ENCODE peak calls at places on chromosomes 4 and X, in four cellular contexts. B, I, Y and N are unnamed samples.

GRCh38 chr4:83618991-83619390 is 83.1 kb downstream of the GPAT3 start:
- DNase-seq in B (no peak), I (peak), Y (no peak), N (no peak)

GRCh38 chrX:28659269-28659668 is 72.0 kb downstream of the IL1RAPL1 start:
- DNase-seq in B (no peak), I (no peak), Y (no peak), N (no peak)

GRCh38 chr4:143341186-143341755 is 4.6 kb downstream of the GAB1 start:
- DNase-seq in B (no peak), I (no peak), Y (no peak), N (no peak)

GRCh38 chr4:157151711-157152110 is 68.8 kb upstream of the GRIA2 start:
- DNase-seq in B (no peak), I (no peak), Y (no peak), N (peak)

GRCh38 chr4:58502839-58503238 is 1392.7 kb upstream of the IGFBP7 start:
- DNase-seq in B (no peak), I (no peak), Y (no peak), N (no peak)

GRCh38 chrX:13432376-13432775 is 112.5 kb upstream of the ATXN3L start:
- DNase-seq in B (no peak), I (peak), Y (peak), N (peak)

GRCh38 chrX:130975947-130976346 is 72.9 kb upstream of the ENOX2 start:
- DNase-seq in B (no peak), I (peak), Y (peak), N (no peak)

GRCh38 chr4:85370400-85371032 is 104.4 kb upstream of the ARHGAP24 start:
- DNase-seq in B (peak), I (peak), Y (peak), N (no peak)

GRCh38 chr4:113641025-113641431 is 120.5 kb downstream of the CAMK2D start:
- DNase-seq in B (no peak), I (no peak), Y (no peak), N (no peak)

GRCh38 chr4:7792616-7793015 is 147.0 kb downstream of the AFAP1 start:
- DNase-seq in B (no peak), I (no peak), Y (no peak), N (no peak)

GRCh38 chr4:2797545-2798305 is 4.8 kb downstream of the SH3BP2 start:
- DNase-seq in B (peak), I (no peak), Y (no peak), N (no peak)

GRCh38 chr4:11590132-11590531 is 161.4 kb upstream of the HS3ST1 start:
- DNase-seq in B (no peak), I (no peak), Y (no peak), N (peak)

GRCh38 chrX:40371376-40371775 is 209.4 kb upstream of the ATP6AP2 start:
- DNase-seq in B (no peak), I (no peak), Y (no peak), N (no peak)

GRCh38 chrX:73446831-73447230 is at the start of gene CDX4:
- DNase-seq in B (no peak), I (no peak), Y (no peak), N (no peak)

GRCh38 chrX:40146471-40147398 is 49.0 kb upstream of the BCOR start:
- DNase-seq in B (no peak), I (peak), Y (peak), N (no peak)

GRCh38 chr4:37908488-37909343 is 17.8 kb downstream of the TBC1D1 start:
- DNase-seq in B (no peak), I (peak), Y (peak), N (peak)

GRCh38 chr4:184612089-184612488 is 37.2 kb downstream of the CASP3 start:
- DNase-seq in B (no peak), I (no peak), Y (no peak), N (no peak)

GRCh38 chrX:66030505-66031317 is 9.2 kb downstream of the VSIG4 start:
- DNase-seq in B (no peak), I (peak), Y (no peak), N (no peak)

GRCh38 chr4:113827285-113827684 is 65.7 kb upstream of the CAMK2D start:
- DNase-seq in B (no peak), I (peak), Y (no peak), N (no peak)

GRCh38 chr4:39320381-39321115 is 45.6 kb downstream of the RFC1 start:
- DNase-seq in B (no peak), I (peak), Y (no peak), N (no peak)

GRCh38 chr4:2786152-2786671 is 6.7 kb upstream of the SH3BP2 start:
- DNase-seq in B (peak), I (no peak), Y (no peak), N (no peak)